ENCODE peak calls at places on chromosomes 12 and 14, in five cellular contexts. One of them, this sample, is unnamed.

GRCh38 chr12:78239566-78239965 is 408.9 kb downstream of the NAV3 start:
- DNase-seq in right atrium auricular region: no peak
- DNase-seq in GM12865: no peak
- DNase-seq in fibroblast of lung: no peak
- DNase-seq in M059J: no peak
- DNase-seq in this sample: no peak

GRCh38 chr14:22606380-22606779 is 8.3 kb downstream of the ABHD4 start:
- DNase-seq in M059J: no peak
- DNase-seq in fibroblast of lung: no peak
- DNase-seq in right atrium auricular region: no peak
- DNase-seq in GM12865: no peak
- DNase-seq in this sample: no peak

GRCh38 chr14:81303258-81303935 is 82.6 kb upstream of the GTF2A1 start:
- DNase-seq in fibroblast of lung: no peak
- DNase-seq in GM12865: peak
- DNase-seq in right atrium auricular region: no peak
- DNase-seq in M059J: peak
- DNase-seq in this sample: peak

GRCh38 chr12:128586630-128587029 is 237.1 kb downstream of the SLC15A4 start:
- DNase-seq in fibroblast of lung: no peak
- DNase-seq in M059J: no peak
- DNase-seq in right atrium auricular region: no peak
- DNase-seq in GM12865: no peak
- DNase-seq in this sample: no peak

GRCh38 chr12:6701078-6701768 is 608 bp upstream of the PIANP start:
- DNase-seq in GM12865: no peak
- DNase-seq in M059J: peak
- DNase-seq in fibroblast of lung: no peak
- DNase-seq in right atrium auricular region: no peak
- DNase-seq in this sample: no peak

GRCh38 chr12:6178981-6179761 is 21.0 kb upstream of the CD9 start:
- DNase-seq in fibroblast of lung: peak
- DNase-seq in GM12865: no peak
- DNase-seq in right atrium auricular region: no peak
- DNase-seq in M059J: peak
- DNase-seq in this sample: peak

GRCh38 chr12:133256321-133256720 is 20.6 kb upstream of the ANHX start:
- DNase-seq in fibroblast of lung: no peak
- DNase-seq in right atrium auricular region: no peak
- DNase-seq in M059J: no peak
- DNase-seq in GM12865: no peak
- DNase-seq in this sample: no peak

GRCh38 chr14:64303471-64303917 is 9.3 kb upstream of the ESR2 start:
- DNase-seq in right atrium auricular region: no peak
- DNase-seq in GM12865: peak
- DNase-seq in fibroblast of lung: peak
- DNase-seq in M059J: peak
- DNase-seq in this sample: peak

GRCh38 chr12:64680235-64680634 is 69.9 kb downstream of the RASSF3 start:
- DNase-seq in GM12865: no peak
- DNase-seq in right atrium auricular region: no peak
- DNase-seq in M059J: peak
- DNase-seq in fibroblast of lung: no peak
- DNase-seq in this sample: no peak

GRCh38 chr14:32933943-32934890 is 4.5 kb upstream of the NPAS3 start:
- DNase-seq in M059J: peak
- DNase-seq in fibroblast of lung: peak
- DNase-seq in right atrium auricular region: no peak
- DNase-seq in GM12865: no peak
- DNase-seq in this sample: peak

GRCh38 chr12:15336772-15337553 is 14.7 kb downstream of the PTPRO start:
- DNase-seq in right atrium auricular region: no peak
- DNase-seq in GM12865: no peak
- DNase-seq in M059J: peak
- DNase-seq in fibroblast of lung: peak
- DNase-seq in this sample: peak

GRCh38 chr12:121184984-121185894 is 24.7 kb upstream of the P2RX4 start:
- DNase-seq in GM12865: peak
- DNase-seq in M059J: no peak
- DNase-seq in fibroblast of lung: no peak
- DNase-seq in right atrium auricular region: no peak
- DNase-seq in this sample: no peak

GRCh38 chr14:94284221-94284620 is 8.8 kb downstream of the SERPINA10 start:
- DNase-seq in right atrium auricular region: no peak
- DNase-seq in M059J: no peak
- DNase-seq in GM12865: no peak
- DNase-seq in fibroblast of lung: peak
- DNase-seq in this sample: peak

GRCh38 chr12:57410534-57410933 is 20.3 kb downstream of the R3HDM2 start:
- DNase-seq in GM12865: no peak
- DNase-seq in M059J: no peak
- DNase-seq in fibroblast of lung: no peak
- DNase-seq in right atrium auricular region: no peak
- DNase-seq in this sample: no peak

GRCh38 chr12:111303531-111303930 is 65.4 kb downstream of the PHETA1 start:
- DNase-seq in fibroblast of lung: no peak
- DNase-seq in GM12865: peak
- DNase-seq in right atrium auricular region: no peak
- DNase-seq in M059J: no peak
- DNase-seq in this sample: no peak

GRCh38 chr12:55827806-55828205 is 1.6 kb downstream of the DNAJC14 start:
- DNase-seq in right atrium auricular region: no peak
- DNase-seq in M059J: no peak
- DNase-seq in GM12865: no peak
- DNase-seq in fibroblast of lung: no peak
- DNase-seq in this sample: no peak

GRCh38 chr14:53683229-53683628 is 273.4 kb downstream of the BMP4 start:
- DNase-seq in GM12865: no peak
- DNase-seq in fibroblast of lung: no peak
- DNase-seq in right atrium auricular region: no peak
- DNase-seq in M059J: no peak
- DNase-seq in this sample: no peak

GRCh38 chr12:119020377-119021360 is 39.3 kb downstream of the SRRM4 start:
- DNase-seq in right atrium auricular region: no peak
- DNase-seq in GM12865: peak
- DNase-seq in M059J: peak
- DNase-seq in fibroblast of lung: no peak
- DNase-seq in this sample: no peak

GRCh38 chr12:26799741-26800140 is 33.3 kb downstream of the ITPR2 start:
- DNase-seq in M059J: no peak
- DNase-seq in GM12865: peak
- DNase-seq in right atrium auricular region: no peak
- DNase-seq in fibroblast of lung: no peak
- DNase-seq in this sample: no peak

GRCh38 chr12:124626841-124627502 is 59.6 kb upstream of the NCOR2 start:
- DNase-seq in GM12865: no peak
- DNase-seq in right atrium auricular region: peak
- DNase-seq in M059J: peak
- DNase-seq in fibroblast of lung: peak
- DNase-seq in this sample: peak

GRCh38 chr12:106308611-106309010 is 6.1 kb downstream of the TCP11L2 start:
- DNase-seq in fibroblast of lung: no peak
- DNase-seq in GM12865: no peak
- DNase-seq in right atrium auricular region: no peak
- DNase-seq in M059J: no peak
- DNase-seq in this sample: peak

GRCh38 chr12:124545508-124546418 is 21.6 kb downstream of the NCOR2 start:
- DNase-seq in fibroblast of lung: peak
- DNase-seq in GM12865: peak
- DNase-seq in right atrium auricular region: no peak
- DNase-seq in M059J: no peak
- DNase-seq in this sample: peak

GRCh38 chr14:22854963-22855724 is 16.4 kb upstream of the LRP10 start:
- DNase-seq in M059J: no peak
- DNase-seq in fibroblast of lung: no peak
- DNase-seq in GM12865: peak
- DNase-seq in right atrium auricular region: no peak
- DNase-seq in this sample: no peak

GRCh38 chr14:20262642-20263128 is 23.6 kb downstream of the OR11H4 start:
- DNase-seq in fibroblast of lung: peak
- DNase-seq in right atrium auricular region: no peak
- DNase-seq in GM12865: peak
- DNase-seq in M059J: peak
- DNase-seq in this sample: peak

GRCh38 chr12:26406391-26406790 is 211.0 kb downstream of the SSPN start:
- DNase-seq in right atrium auricular region: no peak
- DNase-seq in GM12865: no peak
- DNase-seq in fibroblast of lung: no peak
- DNase-seq in M059J: no peak
- DNase-seq in this sample: no peak

GRCh38 chr12:90428881-90429280 is 526.1 kb downstream of the CCER1 start:
- DNase-seq in GM12865: no peak
- DNase-seq in fibroblast of lung: no peak
- DNase-seq in right atrium auricular region: no peak
- DNase-seq in M059J: no peak
- DNase-seq in this sample: no peak

GRCh38 chr12:116492703-116493324 is 66.4 kb upstream of the MAP1LC3B2 start:
- DNase-seq in M059J: peak
- DNase-seq in right atrium auricular region: no peak
- DNase-seq in fibroblast of lung: peak
- DNase-seq in GM12865: peak
- DNase-seq in this sample: peak

This sample was measured in astrocyte of the hippocampus.